ENCODE peak calls at places on chromosomes 7 and 10, in seven cellular contexts. P is PC-3, Y is neural progenitor cell, D is fibroblast of lung, C is OCI-LY7, E is keratinocyte, A is mammary epithelial cell. M is an unnamed sample.
A peak's percentile ranks its signal among the peaks of the same experiment; 100 is the strongest.

GRCh38 chr10:63267414-63268138 is 134.4 kb downstream of the NRBF2 start:
- DNase-seq in P (peak; percentile 98), Y (peak; percentile 43), D (peak; percentile 85), C (peak; percentile 73), E (no peak), A (peak; percentile 72), M (peak; percentile 75)

GRCh38 chr10:70337201-70337651 is 45.2 kb downstream of the LRRC20 start:
- DNase-seq in P (no peak), Y (peak; percentile 66), D (peak; percentile 77), C (no peak), E (no peak), A (peak; percentile 12), M (peak; percentile 67)

GRCh38 chr7:142828101-142828500 is 26.8 kb upstream of the EPHB6 start:
- DNase-seq in P (peak; percentile 65), Y (peak; percentile 6), D (no peak), C (no peak), E (no peak), A (no peak), M (no peak)

GRCh38 chr7:25597881-25598456 is 369.7 kb upstream of the NPVF start:
- DNase-seq in P (no peak), Y (no peak), D (no peak), C (no peak), E (no peak), A (no peak), M (no peak)

GRCh38 chr7:34064511-34065158 is 159.3 kb downstream of the BMPER start:
- DNase-seq in P (no peak), Y (no peak), D (peak; percentile 68), C (no peak), E (no peak), A (no peak), M (peak; percentile 60)

GRCh38 chr7:99102809-99103690 is 40.9 kb downstream of the SMURF1 start:
- DNase-seq in P (peak; percentile 94), Y (no peak), D (peak; percentile 80), C (no peak), E (no peak), A (peak; percentile 72), M (peak; percentile 70)

GRCh38 chr7:138843632-138844580 is 45.9 kb upstream of the ATP6V0A4 start:
- DNase-seq in P (no peak), Y (no peak), D (no peak), C (peak; percentile 5), E (no peak), A (no peak), M (no peak)

GRCh38 chr10:128881086-128881485 is 586.0 kb upstream of the MGMT start:
- DNase-seq in P (no peak), Y (no peak), D (no peak), C (no peak), E (no peak), A (no peak), M (no peak)

GRCh38 chr10:5603091-5603847 is 63.1 kb downstream of the ASB13 start:
- DNase-seq in P (no peak), Y (no peak), D (no peak), C (no peak), E (no peak), A (no peak), M (no peak)

GRCh38 chr10:18205098-18205834 is 65.0 kb downstream of the CACNB2 start:
- DNase-seq in P (no peak), Y (no peak), D (peak; percentile 60), C (no peak), E (no peak), A (no peak), M (peak; percentile 53)

GRCh38 chr7:14507617-14508016 is 394.9 kb downstream of the DGKB start:
- DNase-seq in P (peak; percentile 94), Y (no peak), D (peak; percentile 66), C (no peak), E (peak; percentile 92), A (peak; percentile 94), M (peak; percentile 49)

GRCh38 chr7:151838861-151839381 is 38.0 kb downstream of the PRKAG2 start:
- DNase-seq in P (no peak), Y (no peak), D (no peak), C (peak; percentile 42), E (no peak), A (no peak), M (no peak)

GRCh38 chr7:155224116-155224811 is 73.4 kb upstream of the INSIG1 start:
- DNase-seq in P (no peak), Y (no peak), D (no peak), C (no peak), E (peak; percentile 55), A (peak; percentile 65), M (no peak)

GRCh38 chr7:105001652-105002184 is 12.3 kb upstream of the KMT2E start:
- DNase-seq in P (no peak), Y (no peak), D (no peak), C (no peak), E (no peak), A (no peak), M (no peak)
- H4K20me1 ChIP-seq in P (peaks cover 65% of the 10 kb centered on the region), Y (no peaks in the 10 kb centered on the region), D (peaks cover 6% of the 10 kb centered on the region), C (peaks cover 57% of the 10 kb centered on the region), E (peaks cover 35% of the 10 kb centered on the region), A (peaks cover 30% of the 10 kb centered on the region), M (peaks cover 99% of the 10 kb centered on the region)

DNA sequence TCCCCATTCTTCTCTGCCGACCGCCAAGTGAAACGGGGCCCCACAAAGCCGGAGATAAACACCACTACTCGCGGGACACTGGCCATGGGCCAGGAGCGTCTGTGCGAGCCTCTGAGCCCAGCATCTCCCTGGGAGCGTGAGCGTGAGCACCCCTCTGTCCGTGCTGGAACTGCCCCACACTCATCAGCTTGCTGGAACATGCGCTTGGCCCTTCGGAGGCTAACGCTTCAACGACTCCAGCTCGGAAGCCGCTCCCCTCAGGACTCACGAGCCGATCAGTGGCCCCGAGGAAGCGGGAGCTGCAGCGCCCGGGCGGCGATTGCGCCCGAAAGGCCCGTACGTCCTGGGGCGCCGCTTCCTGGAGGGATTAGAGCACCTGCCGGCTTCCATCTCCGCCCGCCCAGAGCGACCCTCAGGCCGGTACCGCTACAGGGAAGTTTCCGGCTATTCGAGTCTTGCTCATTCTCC is 1.2 kb downstream of the TLL2 start:
- DNase-seq in P (no peak), Y (peak; percentile 76), D (peak; percentile 39), C (peak; percentile 30), E (no peak), A (no peak), M (no peak)
- H4K20me1 ChIP-seq in P (no peaks in the 10 kb centered on the region), Y (peaks cover 9% of the 10 kb centered on the region), D (no peaks in the 10 kb centered on the region), C (no peaks in the 10 kb centered on the region), E (no peaks in the 10 kb centered on the region), A (no peaks in the 10 kb centered on the region), M (peaks cover 20% of the 10 kb centered on the region)

DNA sequence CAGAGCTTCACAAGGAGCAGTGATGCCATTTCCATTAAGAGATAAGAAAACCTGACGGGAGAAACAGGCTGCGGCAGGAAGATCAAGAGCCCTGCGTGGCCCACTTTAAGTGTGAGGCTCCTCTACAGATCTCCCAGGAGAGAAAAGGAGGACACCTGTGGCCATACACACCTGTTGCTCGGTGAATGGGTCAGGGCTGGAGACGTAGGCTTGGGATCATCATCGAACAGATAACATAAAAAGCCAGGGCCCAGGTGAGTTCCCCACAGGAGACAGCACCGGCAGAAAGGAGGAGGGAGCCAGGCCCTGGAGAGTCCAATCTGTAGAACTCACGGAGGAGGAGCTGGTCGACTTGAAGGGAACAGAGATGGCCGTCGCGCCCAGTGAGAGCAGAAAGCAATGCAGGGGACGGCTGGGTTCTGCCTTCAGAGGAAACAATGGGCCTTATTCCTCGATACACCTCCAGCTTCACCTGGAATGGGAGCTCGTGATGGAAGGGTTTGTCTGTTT is 556.8 kb downstream of the DNAJB6 start:
- DNase-seq in P (no peak), Y (no peak), D (no peak), C (no peak), E (no peak), A (no peak), M (no peak)
- H4K20me1 ChIP-seq in P (no peaks in the 10 kb centered on the region), Y (no peaks in the 10 kb centered on the region), D (no peaks in the 10 kb centered on the region), C (no peaks in the 10 kb centered on the region), E (no peaks in the 10 kb centered on the region), A (no peaks in the 10 kb centered on the region), M (no peaks in the 10 kb centered on the region)

DNA sequence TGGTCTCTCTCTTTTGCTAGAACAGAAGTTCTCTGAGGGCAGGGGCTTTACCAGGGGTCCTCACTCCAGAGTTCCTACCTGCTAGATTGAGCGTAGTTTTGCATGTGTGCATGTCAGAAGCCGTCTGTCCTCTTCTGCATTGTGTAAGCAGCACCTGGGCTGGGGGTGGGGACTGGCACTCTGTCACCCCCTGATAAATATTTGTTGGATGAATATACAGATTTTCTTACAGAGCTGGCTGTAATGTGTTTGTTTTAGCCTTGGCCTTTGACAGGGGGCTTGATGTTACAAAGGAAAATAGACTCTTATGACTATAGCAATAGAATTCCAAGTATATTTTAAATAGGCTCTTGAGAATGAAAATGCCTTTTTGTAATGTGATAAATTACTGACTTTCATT is 46.7 kb downstream of the WDR37 start:
- DNase-seq in P (peak; percentile 7), Y (no peak), D (peak; percentile 60), C (no peak), E (no peak), A (no peak), M (peak; percentile 52)
- H4K20me1 ChIP-seq in P (no peaks in the 10 kb centered on the region), Y (no peaks in the 10 kb centered on the region), D (no peaks in the 10 kb centered on the region), C (no peaks in the 10 kb centered on the region), E (no peaks in the 10 kb centered on the region), A (peaks cover 3% of the 10 kb centered on the region), M (peaks cover 46% of the 10 kb centered on the region)

DNA sequence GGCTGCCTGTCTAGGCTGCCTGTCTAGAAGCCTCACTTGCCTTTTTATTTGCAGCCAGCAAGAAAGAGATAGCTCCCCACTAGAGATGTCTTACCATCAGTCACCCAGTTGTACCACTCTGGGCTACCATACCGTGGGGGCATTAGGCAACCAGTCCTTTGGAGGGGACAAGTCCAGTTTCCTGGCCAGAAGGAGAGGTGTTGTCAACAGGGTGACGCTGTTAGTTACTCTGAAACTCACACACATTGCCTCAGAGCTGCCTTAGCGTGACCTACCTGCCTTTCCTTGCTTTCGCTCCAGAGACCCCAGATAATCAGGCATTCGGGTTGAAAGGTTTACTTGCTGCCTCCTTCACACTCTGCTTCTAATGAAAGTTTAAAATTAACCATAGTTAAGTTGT is 155.4 kb downstream of the CELF2 start:
- DNase-seq in P (no peak), Y (no peak), D (no peak), C (no peak), E (no peak), A (no peak), M (no peak)
- H4K20me1 ChIP-seq in P (no peaks in the 10 kb centered on the region), Y (peaks cover 6% of the 10 kb centered on the region), D (no peaks in the 10 kb centered on the region), C (no peaks in the 10 kb centered on the region), E (no peaks in the 10 kb centered on the region), A (no peaks in the 10 kb centered on the region), M (no peaks in the 10 kb centered on the region)

GRCh38 chr7:55534916-55535636 is 37.2 kb downstream of the VOPP1 start:
- DNase-seq in P (no peak), Y (no peak), D (no peak), C (peak; percentile 56), E (no peak), A (no peak), M (no peak)
- H4K20me1 ChIP-seq in P (peaks cover 19% of the 10 kb centered on the region), Y (peaks cover 89% of the 10 kb centered on the region), D (peaks cover 3% of the 10 kb centered on the region), C (peaks cover 4% of the 10 kb centered on the region), E (peaks cover 28% of the 10 kb centered on the region), A (no peaks in the 10 kb centered on the region), M (peaks cover 98% of the 10 kb centered on the region)

GRCh38 chr7:6384327-6384726 is 63.4 kb downstream of the DAGLB start:
- DNase-seq in P (no peak), Y (no peak), D (no peak), C (no peak), E (no peak), A (no peak), M (no peak)
- H4K20me1 ChIP-seq in P (peaks cover 48% of the 10 kb centered on the region), Y (peaks cover 91% of the 10 kb centered on the region), D (peaks cover 9% of the 10 kb centered on the region), C (peaks cover 40% of the 10 kb centered on the region), E (peaks cover 38% of the 10 kb centered on the region), A (peaks cover 25% of the 10 kb centered on the region), M (peaks cover 92% of the 10 kb centered on the region)